ENCODE peak calls at places on chromosomes 13 and 19, in seven cellular contexts. Q is stimulated activated CD4-positive, alpha-beta T cell treated with anti-CD3 and anti-CD28 coated beads, Interleukin-2, amount 100 ng/mL, for 48 hours; D is mesendoderm; R is GM04503; L is testis; S is WTC11; W is progenitor cell of endocrine pancreas. N is an unnamed sample.

GRCh38 chr13:30154931-30155330 is 152.4 kb downstream of the KATNAL1 start:
- DNase-seq in Q (no peak), D (no peak), R (no peak), L (no peak), S (no peak), W (no peak), N (no peak)

GRCh38 chr19:18700501-18701249 is 17.2 kb downstream of the CRTC1 start:
- DNase-seq in Q (peak; percentile 44), D (peak; percentile 65), R (peak; percentile 13), L (peak; percentile 67), S (peak; percentile 72), W (no peak), N (peak; percentile 85)

GRCh38 chr19:49809987-49810389 is 3.1 kb downstream of the FUZ start:
- DNase-seq in Q (no peak), D (no peak), R (no peak), L (no peak), S (no peak), W (no peak), N (no peak)

GRCh38 chr19:10026744-10027143 is 13.5 kb downstream of the RDH8 start:
- DNase-seq in Q (no peak), D (no peak), R (no peak), L (no peak), S (no peak), W (no peak), N (no peak)

GRCh38 chr13:37981932-37982331 is 112.4 kb upstream of the TRPC4 start:
- DNase-seq in Q (no peak), D (no peak), R (no peak), L (no peak), S (no peak), W (no peak), N (no peak)

GRCh38 chr19:8261881-8262280 is 46.3 kb downstream of the CD320 start:
- DNase-seq in Q (no peak), D (no peak), R (no peak), L (peak; percentile 13), S (no peak), W (no peak), N (no peak)

GRCh38 chr19:38213911-38214625 is 10.0 kb downstream of the DPF1 start:
- DNase-seq in Q (peak; percentile 51), D (peak; percentile 56), R (no peak), L (no peak), S (no peak), W (no peak), N (no peak)

GRCh38 chr19:38900816-38901215 is 1.0 kb downstream of the NFKBIB start:
- DNase-seq in Q (no peak), D (no peak), R (no peak), L (no peak), S (no peak), W (no peak), N (no peak)

GRCh38 chr13:98298599-98298998 is 121.5 kb upstream of the RNF113B start:
- DNase-seq in Q (no peak), D (no peak), R (no peak), L (no peak), S (no peak), W (no peak), N (no peak)

GRCh38 chr19:10603084-10603872 is 16.2 kb upstream of the AP1M2 start:
- DNase-seq in Q (peak; percentile 51), D (peak; percentile 83), R (no peak), L (no peak), S (peak; percentile 36), W (no peak), N (no peak)

GRCh38 chr13:38635030-38635429 is 51.8 kb upstream of the FREM2 start:
- DNase-seq in Q (no peak), D (peak; percentile 33), R (no peak), L (no peak), S (no peak), W (no peak), N (no peak)

GRCh38 chr13:28147489-28147888 is 9.1 kb downstream of the PAN3 start:
- DNase-seq in Q (no peak), D (no peak), R (no peak), L (no peak), S (no peak), W (no peak), N (no peak)

GRCh38 chr13:76791290-76791664 is 94.9 kb downstream of the KCTD12 start:
- DNase-seq in Q (no peak), D (peak; percentile 9), R (no peak), L (no peak), S (no peak), W (no peak), N (no peak)

GRCh38 chr13:67493835-67494234 is 263.7 kb upstream of the PCDH9 start:
- DNase-seq in Q (no peak), D (no peak), R (no peak), L (no peak), S (no peak), W (no peak), N (no peak)

GRCh38 chr13:85549819-85550218 is 249.4 kb downstream of the SLITRK6 start:
- DNase-seq in Q (no peak), D (no peak), R (no peak), L (no peak), S (no peak), W (no peak), N (no peak)

GRCh38 chr13:50676602-50677001 is 166.9 kb downstream of the DLEU7 start:
- DNase-seq in Q (no peak), D (peak; percentile 89), R (peak; percentile 64), L (no peak), S (no peak), W (no peak), N (no peak)

GRCh38 chr19:661427-662196 is 1.4 kb downstream of the RNF126 start:
- DNase-seq in Q (peak; percentile 50), D (no peak), R (no peak), L (no peak), S (no peak), W (no peak), N (no peak)

GRCh38 chr13:41782086-41782485 is 178.8 kb downstream of the VWA8 start:
- DNase-seq in Q (no peak), D (peak; percentile 54), R (no peak), L (no peak), S (no peak), W (no peak), N (no peak)

GRCh38 chr19:3516675-3517207 is 10.6 kb downstream of the FZR1 start:
- DNase-seq in Q (no peak), D (no peak), R (no peak), L (no peak), S (no peak), W (no peak), N (no peak)

GRCh38 chr13:43573361-43573740 is 213.4 kb downstream of the ENOX1 start:
- DNase-seq in Q (no peak), D (peak; percentile 75), R (no peak), L (no peak), S (no peak), W (no peak), N (no peak)

GRCh38 chr19:45558399-45558878 is 26.2 kb downstream of the OPA3 start:
- DNase-seq in Q (peak; percentile 48), D (peak; percentile 83), R (no peak), L (peak; percentile 49), S (peak; percentile 78), W (no peak), N (peak; percentile 54)

GRCh38 chr13:45048890-45049407 is 59.6 kb downstream of the GPALPP1 start:
- DNase-seq in Q (no peak), D (peak; percentile 70), R (no peak), L (no peak), S (no peak), W (no peak), N (no peak)

GRCh38 chr13:49975826-49976225 is 21.0 kb upstream of the TRIM13 start:
- DNase-seq in Q (no peak), D (no peak), R (no peak), L (no peak), S (no peak), W (no peak), N (no peak)

GRCh38 chr19:23522431-23522830 is 127.2 kb upstream of the ZNF91 start:
- DNase-seq in Q (no peak), D (no peak), R (no peak), L (no peak), S (no peak), W (no peak), N (no peak)

GRCh38 chr13:109781384-109782065 is 4.9 kb downstream of the IRS2 start:
- DNase-seq in Q (no peak), D (no peak), R (no peak), L (peak; percentile 66), S (no peak), W (no peak), N (no peak)

GRCh38 chr19:34881982-34882381 is 44.7 kb upstream of the ZNF30 start:
- DNase-seq in Q (no peak), D (no peak), R (no peak), L (no peak), S (no peak), W (no peak), N (no peak)

GRCh38 chr13:24717217-24717616 is 37.0 kb downstream of the ATP12A start:
- DNase-seq in Q (no peak), D (no peak), R (no peak), L (no peak), S (no peak), W (no peak), N (no peak)

GRCh38 chr19:45506991-45507863 is at the start of gene VASP:
- DNase-seq in Q (peak; percentile 73), D (peak; percentile 95), R (no peak), L (peak; percentile 95), S (peak; percentile 89), W (peak; percentile 49), N (peak; percentile 71)

GRCh38 chr13:113398963-113399754 is 35.2 kb upstream of the GRTP1 start:
- DNase-seq in Q (no peak), D (peak; percentile 56), R (no peak), L (no peak), S (peak; percentile 26), W (no peak), N (no peak)

GRCh38 chr19:34962281-34962944 is 1.6 kb downstream of the ZNF792 start:
- DNase-seq in Q (no peak), D (peak; percentile 84), R (no peak), L (no peak), S (no peak), W (no peak), N (no peak)

GRCh38 chr19:42683917-42684513 is 56.3 kb downstream of the PSG3 start:
- DNase-seq in Q (peak; percentile 45), D (peak; percentile 21), R (peak; percentile 2), L (peak; percentile 60), S (peak; percentile 23), W (no peak), N (no peak)

GRCh38 chr19:54162241-54162805 is 2.8 kb upstream of the LENG1 start:
- DNase-seq in Q (peak; percentile 74), D (peak; percentile 85), R (no peak), L (peak; percentile 88), S (peak; percentile 87), W (peak; percentile 51), N (no peak)

GRCh38 chr13:30739646-30740642 is 4.6 kb downstream of the ALOX5AP start:
- DNase-seq in Q (peak; percentile 44), D (peak; percentile 83), R (peak; percentile 39), L (no peak), S (no peak), W (no peak), N (no peak)

GRCh38 chr13:51097353-51098043 is 13.6 kb downstream of the C13orf42 start:
- DNase-seq in Q (no peak), D (peak; percentile 55), R (no peak), L (no peak), S (no peak), W (no peak), N (no peak)

GRCh38 chr13:29511980-29512379 is 83.5 kb downstream of the SLC7A1 start:
- DNase-seq in Q (no peak), D (no peak), R (no peak), L (no peak), S (no peak), W (no peak), N (no peak)

GRCh38 chr19:38838208-38838985 is 6.8 kb upstream of the ECH1 start:
- DNase-seq in Q (peak; percentile 40), D (peak; percentile 45), R (no peak), L (no peak), S (no peak), W (no peak), N (no peak)

GRCh38 chr19:46179076-46179740 is 31.2 kb downstream of the IGFL2 start:
- DNase-seq in Q (no peak), D (no peak), R (no peak), L (no peak), S (no peak), W (no peak), N (no peak)

GRCh38 chr13:91667486-91667885 is 269.1 kb downstream of the GPC5 start:
- DNase-seq in Q (no peak), D (no peak), R (no peak), L (no peak), S (no peak), W (no peak), N (no peak)

N was measured in 8988T.